ENCODE peak calls at places on chromosome 7, in four cellular contexts. One of them, this sample, is unnamed.

GRCh38 chr7:47335557-47336177 is 246.2 kb downstream of the TNS3 start:
- DNase-seq in activated T-helper 9 cell treated with anti-CD3 and anti-CD28 coated beads, Interleukin-2, amount 50 U/mL, for 16 hours: no peak
- DNase-seq in neural crest cell: no peak
- DNase-seq in substantia nigra: no peak
- DNase-seq in this sample: no peak

GRCh38 chr7:74461970-74462706 is 8.4 kb downstream of the GTF2IRD1 start:
- DNase-seq in activated T-helper 9 cell treated with anti-CD3 and anti-CD28 coated beads, Interleukin-2, amount 50 U/mL, for 16 hours: no peak
- DNase-seq in neural crest cell: no peak
- DNase-seq in substantia nigra: no peak
- DNase-seq in this sample: no peak

GRCh38 chr7:39741942-39742623 is 118.7 kb downstream of the RALA start:
- DNase-seq in activated T-helper 9 cell treated with anti-CD3 and anti-CD28 coated beads, Interleukin-2, amount 50 U/mL, for 16 hours: no peak
- DNase-seq in neural crest cell: peak; percentile 33
- DNase-seq in substantia nigra: no peak
- DNase-seq in this sample: peak; percentile 49

GRCh38 chr7:45589915-45590678 is 15.9 kb downstream of the ADCY1 start:
- DNase-seq in activated T-helper 9 cell treated with anti-CD3 and anti-CD28 coated beads, Interleukin-2, amount 50 U/mL, for 16 hours: no peak
- DNase-seq in neural crest cell: no peak
- DNase-seq in substantia nigra: no peak
- DNase-seq in this sample: no peak

GRCh38 chr7:23712368-23713284 is 2.6 kb downstream of the STK31 start:
- DNase-seq in activated T-helper 9 cell treated with anti-CD3 and anti-CD28 coated beads, Interleukin-2, amount 50 U/mL, for 16 hours: no peak
- DNase-seq in neural crest cell: no peak
- DNase-seq in substantia nigra: no peak
- DNase-seq in this sample: peak; percentile 77

GRCh38 chr7:154965014-154965413 is 37.9 kb downstream of the PAXIP1 start:
- DNase-seq in activated T-helper 9 cell treated with anti-CD3 and anti-CD28 coated beads, Interleukin-2, amount 50 U/mL, for 16 hours: no peak
- DNase-seq in neural crest cell: no peak
- DNase-seq in substantia nigra: no peak
- DNase-seq in this sample: no peak

GRCh38 chr7:108200326-108200725 is 70.2 kb upstream of the LAMB4 start:
- DNase-seq in activated T-helper 9 cell treated with anti-CD3 and anti-CD28 coated beads, Interleukin-2, amount 50 U/mL, for 16 hours: no peak
- DNase-seq in neural crest cell: no peak
- DNase-seq in substantia nigra: no peak
- DNase-seq in this sample: no peak

GRCh38 chr7:51970961-51971655 is 654.5 kb upstream of the COBL start:
- DNase-seq in activated T-helper 9 cell treated with anti-CD3 and anti-CD28 coated beads, Interleukin-2, amount 50 U/mL, for 16 hours: no peak
- DNase-seq in neural crest cell: no peak
- DNase-seq in substantia nigra: no peak
- DNase-seq in this sample: no peak

GRCh38 chr7:144470052-144470451 is 66.6 kb upstream of the NOBOX start:
- DNase-seq in activated T-helper 9 cell treated with anti-CD3 and anti-CD28 coated beads, Interleukin-2, amount 50 U/mL, for 16 hours: no peak
- DNase-seq in neural crest cell: no peak
- DNase-seq in substantia nigra: no peak
- DNase-seq in this sample: no peak

GRCh38 chr7:78472519-78472918 is 673.9 kb downstream of the PHTF2 start:
- DNase-seq in activated T-helper 9 cell treated with anti-CD3 and anti-CD28 coated beads, Interleukin-2, amount 50 U/mL, for 16 hours: no peak
- DNase-seq in neural crest cell: no peak
- DNase-seq in substantia nigra: no peak
- DNase-seq in this sample: no peak

GRCh38 chr7:27897001-27897400 is 157.0 kb downstream of the TAX1BP1 start:
- DNase-seq in activated T-helper 9 cell treated with anti-CD3 and anti-CD28 coated beads, Interleukin-2, amount 50 U/mL, for 16 hours: no peak
- DNase-seq in neural crest cell: no peak
- DNase-seq in substantia nigra: no peak
- DNase-seq in this sample: no peak

GRCh38 chr7:14398531-14398930 is 409.1 kb upstream of the ETV1 start:
- DNase-seq in activated T-helper 9 cell treated with anti-CD3 and anti-CD28 coated beads, Interleukin-2, amount 50 U/mL, for 16 hours: no peak
- DNase-seq in neural crest cell: no peak
- DNase-seq in substantia nigra: no peak
- DNase-seq in this sample: no peak

GRCh38 chr7:112162161-112163020 is 43.8 kb downstream of the DOCK4 start:
- DNase-seq in activated T-helper 9 cell treated with anti-CD3 and anti-CD28 coated beads, Interleukin-2, amount 50 U/mL, for 16 hours: no peak
- DNase-seq in neural crest cell: peak; percentile 56
- DNase-seq in substantia nigra: peak; percentile 80
- DNase-seq in this sample: peak; percentile 68

GRCh38 chr7:136133491-136133990 is 156.4 kb upstream of the MTPN start:
- DNase-seq in activated T-helper 9 cell treated with anti-CD3 and anti-CD28 coated beads, Interleukin-2, amount 50 U/mL, for 16 hours: no peak
- DNase-seq in neural crest cell: no peak
- DNase-seq in substantia nigra: no peak
- DNase-seq in this sample: no peak

GRCh38 chr7:167087-167855 is 25.1 kb upstream of the FAM20C start:
- DNase-seq in activated T-helper 9 cell treated with anti-CD3 and anti-CD28 coated beads, Interleukin-2, amount 50 U/mL, for 16 hours: no peak
- DNase-seq in neural crest cell: no peak
- DNase-seq in substantia nigra: peak; percentile 52
- DNase-seq in this sample: no peak

GRCh38 chr7:31125171-31125570 is 73.1 kb downstream of the ADCYAP1R1 start:
- DNase-seq in activated T-helper 9 cell treated with anti-CD3 and anti-CD28 coated beads, Interleukin-2, amount 50 U/mL, for 16 hours: no peak
- DNase-seq in neural crest cell: no peak
- DNase-seq in substantia nigra: no peak
- DNase-seq in this sample: no peak

GRCh38 chr7:132024290-132024689 is 467.9 kb upstream of the PODXL start:
- DNase-seq in activated T-helper 9 cell treated with anti-CD3 and anti-CD28 coated beads, Interleukin-2, amount 50 U/mL, for 16 hours: no peak
- DNase-seq in neural crest cell: no peak
- DNase-seq in substantia nigra: no peak
- DNase-seq in this sample: no peak

GRCh38 chr7:158740657-158741293 is 36.2 kb upstream of the NCAPG2 start:
- DNase-seq in activated T-helper 9 cell treated with anti-CD3 and anti-CD28 coated beads, Interleukin-2, amount 50 U/mL, for 16 hours: no peak
- DNase-seq in neural crest cell: no peak
- DNase-seq in substantia nigra: peak; percentile 6
- DNase-seq in this sample: no peak

GRCh38 chr7:101519324-101520017 is 109.6 kb downstream of the MYL10 start:
- DNase-seq in activated T-helper 9 cell treated with anti-CD3 and anti-CD28 coated beads, Interleukin-2, amount 50 U/mL, for 16 hours: no peak
- DNase-seq in neural crest cell: no peak
- DNase-seq in substantia nigra: no peak
- DNase-seq in this sample: no peak

GRCh38 chr7:117807688-117808087 is 65.6 kb downstream of the CTTNBP2 start:
- DNase-seq in activated T-helper 9 cell treated with anti-CD3 and anti-CD28 coated beads, Interleukin-2, amount 50 U/mL, for 16 hours: no peak
- DNase-seq in neural crest cell: no peak
- DNase-seq in substantia nigra: no peak
- DNase-seq in this sample: no peak

GRCh38 chr7:50304158-50304910 is at the start of gene IKZF1:
- DNase-seq in activated T-helper 9 cell treated with anti-CD3 and anti-CD28 coated beads, Interleukin-2, amount 50 U/mL, for 16 hours: no peak
- DNase-seq in neural crest cell: peak; percentile 44
- DNase-seq in substantia nigra: peak; percentile 60
- DNase-seq in this sample: peak; percentile 24

GRCh38 chr7:41459183-41459582 is 243.7 kb downstream of the INHBA start:
- DNase-seq in activated T-helper 9 cell treated with anti-CD3 and anti-CD28 coated beads, Interleukin-2, amount 50 U/mL, for 16 hours: no peak
- DNase-seq in neural crest cell: no peak
- DNase-seq in substantia nigra: peak; percentile 3
- DNase-seq in this sample: no peak

GRCh38 chr7:92057375-92057774 is 76.9 kb downstream of the CYP51A1 start:
- DNase-seq in activated T-helper 9 cell treated with anti-CD3 and anti-CD28 coated beads, Interleukin-2, amount 50 U/mL, for 16 hours: no peak
- DNase-seq in neural crest cell: no peak
- DNase-seq in substantia nigra: no peak
- DNase-seq in this sample: peak; percentile 37

GRCh38 chr7:14184292-14184864 is 194.9 kb upstream of the ETV1 start:
- DNase-seq in activated T-helper 9 cell treated with anti-CD3 and anti-CD28 coated beads, Interleukin-2, amount 50 U/mL, for 16 hours: no peak
- DNase-seq in neural crest cell: no peak
- DNase-seq in substantia nigra: no peak
- DNase-seq in this sample: no peak

GRCh38 chr7:26454180-26454579 is 162.5 kb downstream of the SNX10 start:
- DNase-seq in activated T-helper 9 cell treated with anti-CD3 and anti-CD28 coated beads, Interleukin-2, amount 50 U/mL, for 16 hours: no peak
- DNase-seq in neural crest cell: no peak
- DNase-seq in substantia nigra: no peak
- DNase-seq in this sample: peak; percentile 15

GRCh38 chr7:150778014-150778737 is 22.0 kb downstream of the TMEM176B start:
- DNase-seq in activated T-helper 9 cell treated with anti-CD3 and anti-CD28 coated beads, Interleukin-2, amount 50 U/mL, for 16 hours: no peak
- DNase-seq in neural crest cell: no peak
- DNase-seq in substantia nigra: no peak
- DNase-seq in this sample: no peak

GRCh38 chr7:22445140-22445722 is 54.8 kb downstream of the STEAP1B start:
- DNase-seq in activated T-helper 9 cell treated with anti-CD3 and anti-CD28 coated beads, Interleukin-2, amount 50 U/mL, for 16 hours: no peak
- DNase-seq in neural crest cell: no peak
- DNase-seq in substantia nigra: no peak
- DNase-seq in this sample: peak; percentile 61

GRCh38 chr7:158532093-158532627 is 55.5 kb downstream of the PTPRN2 start:
- DNase-seq in activated T-helper 9 cell treated with anti-CD3 and anti-CD28 coated beads, Interleukin-2, amount 50 U/mL, for 16 hours: no peak
- DNase-seq in neural crest cell: no peak
- DNase-seq in substantia nigra: no peak
- DNase-seq in this sample: no peak

GRCh38 chr7:80565554-80565953 is 53.7 kb upstream of the GNAT3 start:
- DNase-seq in activated T-helper 9 cell treated with anti-CD3 and anti-CD28 coated beads, Interleukin-2, amount 50 U/mL, for 16 hours: no peak
- DNase-seq in neural crest cell: no peak
- DNase-seq in substantia nigra: no peak
- DNase-seq in this sample: no peak